ENCODE peak calls at places on chromosomes 3 and 15, in five cellular contexts. D, O, F, Q and T are unnamed samples.

GRCh38 chr3:190862209-190863118 is at the start of gene GMNC:
- DNase-seq in O (peak), F (peak), D (peak), Q (peak), T (peak)

GRCh38 chr3:70982700-70983140 is 600.8 kb downstream of the FOXP1 start:
- DNase-seq in O (peak), F (peak), Q (peak), D (peak), T (peak)

GRCh38 chr3:141216975-141217374 is 14.7 kb upstream of the PXYLP1 start:
- DNase-seq in D (no peak), O (no peak), Q (no peak), F (no peak), T (no peak)

GRCh38 chr3:14203521-14204079 is 25.0 kb downstream of the LSM3 start:
- DNase-seq in F (peak), O (peak), D (peak), Q (peak), T (peak)

GRCh38 chr3:40719660-40720287 is 195.0 kb downstream of the ZNF621 start:
- DNase-seq in Q (no peak), O (no peak), F (peak), D (no peak), T (peak)

GRCh38 chr15:88810449-88810848 is 7.2 kb downstream of the ACAN start:
- DNase-seq in F (no peak), O (no peak), Q (no peak), D (no peak), T (no peak)

GRCh38 chr15:38463893-38464292 is 10.0 kb downstream of the FAM98B start:
- DNase-seq in O (no peak), D (no peak), Q (no peak), F (no peak), T (no peak)

GRCh38 chr3:178602864-178603263 is 66.6 kb downstream of the KCNMB2 start:
- DNase-seq in F (no peak), Q (no peak), D (no peak), O (no peak), T (no peak)

GRCh38 chr3:112979244-112979832 is 4.4 kb upstream of the CD200R1 start:
- DNase-seq in F (no peak), O (no peak), D (peak), Q (no peak), T (no peak)

GRCh38 chr3:155714295-155714718 is 30.6 kb downstream of the PLCH1 start:
- DNase-seq in Q (no peak), O (no peak), D (no peak), F (no peak), T (no peak)

GRCh38 chr15:94414921-94415320 is 183.6 kb downstream of the MCTP2 start:
- DNase-seq in Q (no peak), F (no peak), D (no peak), O (no peak), T (no peak)

GRCh38 chr3:33490641-33491241 is 50.5 kb upstream of the UBP1 start:
- DNase-seq in F (no peak), O (peak), D (no peak), Q (no peak), T (no peak)

GRCh38 chr15:70870066-70870465 is 16.1 kb upstream of the LARP6 start:
- DNase-seq in O (no peak), Q (no peak), D (no peak), F (no peak), T (no peak)

GRCh38 chr3:148718982-148719862 is 21.5 kb downstream of the AGTR1 start:
- DNase-seq in F (no peak), D (no peak), O (no peak), Q (no peak), T (no peak)

GRCh38 chr3:85801955-85802354 is 843.2 kb downstream of the CADM2 start:
- DNase-seq in O (no peak), F (no peak), D (peak), Q (no peak), T (no peak)

GRCh38 chr3:188978772-188979171 is 193.0 kb upstream of the TPRG1 start:
- DNase-seq in F (peak), Q (peak), D (peak), O (no peak), T (peak)

GRCh38 chr3:160830792-160831191 is 74.8 kb downstream of the PPM1L start:
- DNase-seq in Q (no peak), F (no peak), O (no peak), D (no peak), T (no peak)

GRCh38 chr3:154243353-154243752 is 80.9 kb downstream of the DHX36 start:
- DNase-seq in D (no peak), F (no peak), Q (no peak), O (no peak), T (no peak)

GRCh38 chr3:72405943-72406585 is 442.2 kb downstream of the SHQ1 start:
- DNase-seq in O (no peak), D (no peak), F (no peak), Q (no peak), T (peak)

GRCh38 chr15:44775923-44776322 is 39.6 kb downstream of the TRIM69 start:
- DNase-seq in Q (no peak), D (no peak), O (no peak), F (no peak), T (no peak)

GRCh38 chr15:75214293-75215096 is 12.8 kb downstream of the C15orf39 start:
- DNase-seq in O (no peak), Q (no peak), D (no peak), F (no peak), T (no peak)
- TF ChIP-seq POLR2A in O (no peak), Q (no peak), D (no peak), F (no peak), T (no peak)

DNA sequence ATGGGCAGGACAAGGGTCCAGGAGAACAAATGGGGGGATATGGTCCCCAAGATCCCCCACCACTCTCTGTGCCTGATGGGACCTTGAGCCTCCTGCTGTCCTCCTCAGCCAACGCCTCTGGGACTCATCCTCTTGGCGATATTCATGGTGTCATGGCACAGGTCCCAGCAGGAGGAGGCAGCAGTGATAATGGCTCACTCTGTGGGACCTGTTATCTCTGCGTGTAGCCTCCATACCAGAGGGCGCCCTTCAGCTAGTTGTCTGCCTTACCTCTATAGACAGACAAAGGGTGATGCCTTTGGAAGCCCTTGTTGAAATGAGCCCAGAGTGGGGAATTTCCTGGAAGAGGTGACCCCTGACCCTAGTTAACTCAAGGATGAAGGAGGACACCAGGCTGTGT is 7.4 kb downstream of the ZBTB47 start:
- DNase-seq in F (no peak), D (no peak), O (no peak), Q (peak), T (peak)
- TF ChIP-seq CTCF in F (no peak), D (no peak), O (no peak), Q (no peak), T (no peak)

DNA sequence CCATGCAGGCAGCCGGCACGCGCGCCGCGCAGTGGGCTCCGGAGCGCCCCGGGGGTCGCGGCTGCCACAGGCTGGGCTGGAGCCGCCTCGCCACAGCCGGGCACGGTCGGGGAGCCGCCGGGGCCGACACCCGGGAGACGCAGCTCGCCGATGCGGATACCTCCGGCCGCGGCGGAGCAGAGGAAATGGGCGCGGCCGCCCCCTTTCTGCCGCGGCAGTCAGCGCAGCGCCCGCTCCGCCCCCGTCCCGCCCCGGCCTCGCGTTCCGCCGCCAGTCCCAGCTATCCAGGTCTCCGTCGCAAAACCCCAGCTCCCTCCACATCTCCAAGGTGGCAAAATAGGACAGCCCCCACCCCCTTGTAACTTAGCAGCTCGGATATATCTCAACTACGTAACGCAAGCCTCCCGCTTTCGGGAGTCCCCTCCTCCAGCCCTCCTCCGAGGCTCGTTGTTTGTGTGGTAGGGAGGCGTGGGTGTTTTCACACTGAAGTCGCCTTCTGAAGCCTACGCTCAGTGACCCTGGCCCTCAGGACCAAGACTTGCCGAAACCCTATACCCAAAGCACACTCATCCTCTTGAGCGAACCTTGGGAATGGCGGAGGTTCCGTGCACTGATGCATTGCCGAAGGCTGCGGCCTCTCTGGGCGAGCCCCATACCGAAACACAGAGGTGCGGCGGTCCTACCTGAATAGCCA is at the start of gene SH3BP5:
- DNase-seq in O (peak), F (peak), D (peak), Q (peak), T (peak)
- TF ChIP-seq POLR2A in O (no peak), F (peak), D (peak), Q (no peak), T (peak)

GRCh38 chr3:126936853-126937395 is 46.0 kb upstream of the PLXNA1 start:
- DNase-seq in O (no peak), D (no peak), Q (no peak), F (no peak), T (no peak)

GRCh38 chr3:126938520-126939346 is 44.2 kb upstream of the PLXNA1 start:
- DNase-seq in D (no peak), Q (no peak), O (no peak), F (no peak), T (no peak)

GRCh38 chr3:126941721-126942270 is 41.1 kb upstream of the PLXNA1 start:
- DNase-seq in Q (no peak), O (no peak), D (no peak), F (no peak), T (no peak)

GRCh38 chr3:126937533-126938432 is 45.1 kb upstream of the PLXNA1 start:
- DNase-seq in O (no peak), F (no peak), D (no peak), Q (peak), T (no peak)

DNA sequence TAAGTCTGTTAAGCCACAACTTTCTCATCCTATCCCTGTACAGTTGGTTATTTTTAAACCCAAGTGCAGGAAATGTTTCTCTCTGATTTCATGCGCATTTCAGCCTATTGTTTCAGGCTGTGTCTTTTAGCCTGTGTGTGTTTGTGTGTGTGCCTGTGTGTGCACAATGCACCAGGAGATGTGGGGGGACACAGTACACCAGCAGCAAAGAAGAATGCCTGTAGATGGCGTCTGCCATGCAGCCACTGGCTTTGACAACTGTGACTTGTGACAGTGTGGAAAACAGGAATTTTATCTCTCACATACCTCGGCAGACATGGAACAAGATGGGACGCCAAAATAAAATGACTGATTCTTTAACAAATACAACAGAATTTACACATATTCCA is 43.6 kb upstream of the PLXNA1 start:
- DNase-seq in D (no peak), F (no peak), O (no peak), Q (no peak), T (no peak)
- TF ChIP-seq CTCF in D (no peak), F (no peak), O (no peak), Q (no peak), T (no peak)